ENCODE peak calls at places on chromosomes 2 and 18, in ten cellular contexts. One of them, this sample, is unnamed. For H3K4me1, the result is how much of the 10 kb centered on the place peaks cover.

GRCh38 chr2:191428141-191428540 is 182.9 kb downstream of the MYO1B start:
- DNase-seq in adipocyte: peak
- DNase-seq in esophagus squamous epithelium: no peak
- DNase-seq in left ventricle myocardium inferior: no peak
- DNase-seq in tibial nerve: no peak
- DNase-seq in CD8-positive, alpha-beta T cell: no peak
- DNase-seq in lower lobe of right lung: no peak
- DNase-seq in cardiac muscle cell: no peak
- DNase-seq in body of pancreas: no peak
- DNase-seq in psoas muscle: no peak
- DNase-seq in this sample: no peak

GRCh38 chr2:23532311-23533013 is 147.5 kb downstream of the KLHL29 start:
- DNase-seq in cardiac muscle cell: no peak
- DNase-seq in CD8-positive, alpha-beta T cell: peak
- DNase-seq in psoas muscle: no peak
- DNase-seq in left ventricle myocardium inferior: no peak
- DNase-seq in tibial nerve: no peak
- DNase-seq in body of pancreas: no peak
- DNase-seq in lower lobe of right lung: no peak
- DNase-seq in esophagus squamous epithelium: no peak
- DNase-seq in adipocyte: no peak
- DNase-seq in this sample: no peak

GRCh38 chr18:5144629-5145028 is 52.4 kb downstream of the AKAIN1 start:
- DNase-seq in lower lobe of right lung: no peak
- DNase-seq in psoas muscle: no peak
- DNase-seq in adipocyte: no peak
- DNase-seq in esophagus squamous epithelium: no peak
- DNase-seq in cardiac muscle cell: no peak
- DNase-seq in left ventricle myocardium inferior: no peak
- DNase-seq in tibial nerve: no peak
- DNase-seq in body of pancreas: no peak
- DNase-seq in CD8-positive, alpha-beta T cell: no peak
- DNase-seq in this sample: no peak

GRCh38 chr2:129378186-129378585 is 601.3 kb upstream of the RAB6C start:
- DNase-seq in tibial nerve: no peak
- DNase-seq in psoas muscle: no peak
- DNase-seq in CD8-positive, alpha-beta T cell: no peak
- DNase-seq in esophagus squamous epithelium: no peak
- DNase-seq in adipocyte: no peak
- DNase-seq in left ventricle myocardium inferior: no peak
- DNase-seq in cardiac muscle cell: no peak
- DNase-seq in body of pancreas: no peak
- DNase-seq in lower lobe of right lung: no peak
- DNase-seq in this sample: no peak

GRCh38 chr2:8380573-8380972 is 301.3 kb upstream of the ID2 start:
- DNase-seq in left ventricle myocardium inferior: no peak
- DNase-seq in body of pancreas: no peak
- DNase-seq in psoas muscle: no peak
- DNase-seq in cardiac muscle cell: no peak
- DNase-seq in esophagus squamous epithelium: no peak
- DNase-seq in CD8-positive, alpha-beta T cell: no peak
- DNase-seq in tibial nerve: no peak
- DNase-seq in lower lobe of right lung: no peak
- DNase-seq in adipocyte: no peak
- DNase-seq in this sample: no peak

GRCh38 chr2:8102470-8102869 is 579.4 kb upstream of the ID2 start:
- DNase-seq in esophagus squamous epithelium: no peak
- DNase-seq in psoas muscle: no peak
- DNase-seq in lower lobe of right lung: no peak
- DNase-seq in CD8-positive, alpha-beta T cell: no peak
- DNase-seq in cardiac muscle cell: no peak
- DNase-seq in adipocyte: no peak
- DNase-seq in tibial nerve: no peak
- DNase-seq in left ventricle myocardium inferior: no peak
- DNase-seq in body of pancreas: no peak
- DNase-seq in this sample: no peak

GRCh38 chr2:8587920-8588830 is 93.7 kb upstream of the ID2 start:
- DNase-seq in tibial nerve: no peak
- DNase-seq in CD8-positive, alpha-beta T cell: no peak
- DNase-seq in lower lobe of right lung: peak
- DNase-seq in body of pancreas: no peak
- DNase-seq in adipocyte: no peak
- DNase-seq in cardiac muscle cell: no peak
- DNase-seq in esophagus squamous epithelium: no peak
- DNase-seq in left ventricle myocardium inferior: no peak
- DNase-seq in psoas muscle: no peak
- DNase-seq in this sample: no peak

GRCh38 chr2:55779459-55780421 is 86.1 kb upstream of the PNPT1 start:
- DNase-seq in CD8-positive, alpha-beta T cell: no peak
- DNase-seq in cardiac muscle cell: peak
- DNase-seq in adipocyte: peak
- DNase-seq in lower lobe of right lung: no peak
- DNase-seq in psoas muscle: no peak
- DNase-seq in tibial nerve: no peak
- DNase-seq in left ventricle myocardium inferior: no peak
- DNase-seq in esophagus squamous epithelium: no peak
- DNase-seq in body of pancreas: no peak
- DNase-seq in this sample: no peak

GRCh38 chr2:37875332-37875976 is 49.6 kb upstream of the RMDN2 start:
- DNase-seq in left ventricle myocardium inferior: no peak
- DNase-seq in esophagus squamous epithelium: no peak
- DNase-seq in CD8-positive, alpha-beta T cell: no peak
- DNase-seq in psoas muscle: no peak
- DNase-seq in cardiac muscle cell: no peak
- DNase-seq in body of pancreas: no peak
- DNase-seq in lower lobe of right lung: no peak
- DNase-seq in adipocyte: no peak
- DNase-seq in tibial nerve: no peak
- DNase-seq in this sample: no peak

GRCh38 chr2:171109020-171109419 is 51.7 kb downstream of the TLK1 start:
- DNase-seq in lower lobe of right lung: no peak
- DNase-seq in tibial nerve: no peak
- DNase-seq in left ventricle myocardium inferior: no peak
- DNase-seq in psoas muscle: no peak
- DNase-seq in cardiac muscle cell: no peak
- DNase-seq in CD8-positive, alpha-beta T cell: no peak
- DNase-seq in body of pancreas: no peak
- DNase-seq in adipocyte: no peak
- DNase-seq in esophagus squamous epithelium: no peak
- DNase-seq in this sample: no peak

GRCh38 chr2:72378737-72379346 is 231.2 kb upstream of the CYP26B1 start:
- DNase-seq in adipocyte: no peak
- DNase-seq in esophagus squamous epithelium: no peak
- DNase-seq in cardiac muscle cell: no peak
- DNase-seq in tibial nerve: no peak
- DNase-seq in lower lobe of right lung: no peak
- DNase-seq in body of pancreas: no peak
- DNase-seq in CD8-positive, alpha-beta T cell: no peak
- DNase-seq in psoas muscle: no peak
- DNase-seq in left ventricle myocardium inferior: no peak
- DNase-seq in this sample: no peak

GRCh38 chr2:21303876-21304275 is 180.1 kb downstream of the TDRD15 start:
- DNase-seq in CD8-positive, alpha-beta T cell: no peak
- DNase-seq in lower lobe of right lung: no peak
- DNase-seq in body of pancreas: no peak
- DNase-seq in esophagus squamous epithelium: no peak
- DNase-seq in cardiac muscle cell: no peak
- DNase-seq in adipocyte: no peak
- DNase-seq in tibial nerve: no peak
- DNase-seq in left ventricle myocardium inferior: no peak
- DNase-seq in psoas muscle: no peak
- DNase-seq in this sample: no peak

GRCh38 chr18:48934400-48934707 is 16.4 kb downstream of the SMAD7 start:
- DNase-seq in cardiac muscle cell: no peak
- DNase-seq in lower lobe of right lung: no peak
- DNase-seq in psoas muscle: no peak
- DNase-seq in adipocyte: no peak
- DNase-seq in esophagus squamous epithelium: no peak
- DNase-seq in left ventricle myocardium inferior: no peak
- DNase-seq in body of pancreas: no peak
- DNase-seq in tibial nerve: no peak
- DNase-seq in CD8-positive, alpha-beta T cell: no peak
- DNase-seq in this sample: no peak

GRCh38 chr18:48933578-48934399 is 17.0 kb downstream of the SMAD7 start:
- DNase-seq in adipocyte: no peak
- DNase-seq in CD8-positive, alpha-beta T cell: no peak
- DNase-seq in esophagus squamous epithelium: no peak
- DNase-seq in lower lobe of right lung: peak
- DNase-seq in body of pancreas: no peak
- DNase-seq in psoas muscle: no peak
- DNase-seq in left ventricle myocardium inferior: no peak
- DNase-seq in tibial nerve: no peak
- DNase-seq in cardiac muscle cell: no peak
- DNase-seq in this sample: no peak

GRCh38 chr18:48932822-48933510 is 17.8 kb downstream of the SMAD7 start:
- DNase-seq in psoas muscle: peak
- DNase-seq in left ventricle myocardium inferior: no peak
- DNase-seq in lower lobe of right lung: no peak
- DNase-seq in cardiac muscle cell: no peak
- DNase-seq in adipocyte: peak
- DNase-seq in CD8-positive, alpha-beta T cell: no peak
- DNase-seq in esophagus squamous epithelium: no peak
- DNase-seq in tibial nerve: peak
- DNase-seq in body of pancreas: no peak
- DNase-seq in this sample: no peak

GRCh38 chr18:48935433-48935774 is 15.4 kb downstream of the SMAD7 start:
- DNase-seq in body of pancreas: no peak
- DNase-seq in psoas muscle: no peak
- DNase-seq in tibial nerve: no peak
- DNase-seq in adipocyte: no peak
- DNase-seq in esophagus squamous epithelium: no peak
- DNase-seq in lower lobe of right lung: no peak
- DNase-seq in left ventricle myocardium inferior: no peak
- DNase-seq in CD8-positive, alpha-beta T cell: no peak
- DNase-seq in cardiac muscle cell: no peak
- DNase-seq in this sample: no peak

GRCh38 chr18:48934708-48935432 is 15.9 kb downstream of the SMAD7 start:
- DNase-seq in adipocyte: no peak
- DNase-seq in left ventricle myocardium inferior: peak
- DNase-seq in lower lobe of right lung: no peak
- DNase-seq in psoas muscle: peak
- DNase-seq in tibial nerve: peak
- DNase-seq in body of pancreas: peak
- DNase-seq in cardiac muscle cell: peak
- DNase-seq in esophagus squamous epithelium: no peak
- DNase-seq in CD8-positive, alpha-beta T cell: no peak
- DNase-seq in this sample: peak
- H3K4me1 ChIP-seq in adipocyte: half or more
- H3K4me1 ChIP-seq in left ventricle myocardium inferior: half or more
- H3K4me1 ChIP-seq in lower lobe of right lung: half or more
- H3K4me1 ChIP-seq in psoas muscle: half or more
- H3K4me1 ChIP-seq in tibial nerve: half or more
- H3K4me1 ChIP-seq in body of pancreas: half or more
- H3K4me1 ChIP-seq in cardiac muscle cell: half or more
- H3K4me1 ChIP-seq in esophagus squamous epithelium: half or more
- H3K4me1 ChIP-seq in CD8-positive, alpha-beta T cell: half or more
- H3K4me1 ChIP-seq in this sample: under half

GRCh38 chr18:2354292-2354691 is 217.0 kb downstream of the METTL4 start:
- DNase-seq in cardiac muscle cell: no peak
- DNase-seq in tibial nerve: no peak
- DNase-seq in adipocyte: no peak
- DNase-seq in CD8-positive, alpha-beta T cell: no peak
- DNase-seq in body of pancreas: no peak
- DNase-seq in lower lobe of right lung: no peak
- DNase-seq in left ventricle myocardium inferior: no peak
- DNase-seq in esophagus squamous epithelium: no peak
- DNase-seq in psoas muscle: no peak
- DNase-seq in this sample: no peak

GRCh38 chr18:2348003-2348402 is 223.3 kb downstream of the METTL4 start:
- DNase-seq in cardiac muscle cell: no peak
- DNase-seq in body of pancreas: no peak
- DNase-seq in psoas muscle: no peak
- DNase-seq in esophagus squamous epithelium: no peak
- DNase-seq in CD8-positive, alpha-beta T cell: no peak
- DNase-seq in adipocyte: no peak
- DNase-seq in left ventricle myocardium inferior: no peak
- DNase-seq in tibial nerve: no peak
- DNase-seq in lower lobe of right lung: no peak
- DNase-seq in this sample: no peak

GRCh38 chr18:2356906-2357305 is 214.4 kb downstream of the METTL4 start:
- DNase-seq in cardiac muscle cell: no peak
- DNase-seq in CD8-positive, alpha-beta T cell: no peak
- DNase-seq in lower lobe of right lung: no peak
- DNase-seq in psoas muscle: no peak
- DNase-seq in body of pancreas: no peak
- DNase-seq in tibial nerve: no peak
- DNase-seq in esophagus squamous epithelium: no peak
- DNase-seq in adipocyte: no peak
- DNase-seq in left ventricle myocardium inferior: no peak
- DNase-seq in this sample: no peak

GRCh38 chr18:2351126-2351850 is 220.0 kb downstream of the METTL4 start:
- DNase-seq in lower lobe of right lung: no peak
- DNase-seq in adipocyte: no peak
- DNase-seq in cardiac muscle cell: no peak
- DNase-seq in body of pancreas: no peak
- DNase-seq in CD8-positive, alpha-beta T cell: no peak
- DNase-seq in tibial nerve: no peak
- DNase-seq in psoas muscle: no peak
- DNase-seq in left ventricle myocardium inferior: no peak
- DNase-seq in esophagus squamous epithelium: no peak
- DNase-seq in this sample: no peak
- H3K4me3 ChIP-seq in lower lobe of right lung: no peak
- H3K4me3 ChIP-seq in adipocyte: no peak
- H3K4me3 ChIP-seq in cardiac muscle cell: no peak
- H3K4me3 ChIP-seq in body of pancreas: no peak
- H3K4me3 ChIP-seq in CD8-positive, alpha-beta T cell: no peak
- H3K4me3 ChIP-seq in tibial nerve: no peak
- H3K4me3 ChIP-seq in psoas muscle: no peak
- H3K4me3 ChIP-seq in left ventricle myocardium inferior: no peak
- H3K4me3 ChIP-seq in esophagus squamous epithelium: no peak
- H3K4me3 ChIP-seq in this sample: no peak

GRCh38 chr2:70103531-70104061 is 16.3 kb downstream of the PCBP1 start:
- DNase-seq in lower lobe of right lung: no peak
- DNase-seq in psoas muscle: no peak
- DNase-seq in left ventricle myocardium inferior: no peak
- DNase-seq in cardiac muscle cell: no peak
- DNase-seq in adipocyte: peak
- DNase-seq in esophagus squamous epithelium: no peak
- DNase-seq in CD8-positive, alpha-beta T cell: peak
- DNase-seq in tibial nerve: no peak
- DNase-seq in body of pancreas: no peak
- DNase-seq in this sample: no peak
- H3K4me1 ChIP-seq in lower lobe of right lung: under half
- H3K4me1 ChIP-seq in psoas muscle: under half
- H3K4me1 ChIP-seq in left ventricle myocardium inferior: under half
- H3K4me1 ChIP-seq in cardiac muscle cell: under half
- H3K4me1 ChIP-seq in adipocyte: under half
- H3K4me1 ChIP-seq in esophagus squamous epithelium: under half
- H3K4me1 ChIP-seq in CD8-positive, alpha-beta T cell: under half
- H3K4me1 ChIP-seq in tibial nerve: under half
- H3K4me1 ChIP-seq in body of pancreas: under half
- H3K4me1 ChIP-seq in this sample: under half

DNA sequence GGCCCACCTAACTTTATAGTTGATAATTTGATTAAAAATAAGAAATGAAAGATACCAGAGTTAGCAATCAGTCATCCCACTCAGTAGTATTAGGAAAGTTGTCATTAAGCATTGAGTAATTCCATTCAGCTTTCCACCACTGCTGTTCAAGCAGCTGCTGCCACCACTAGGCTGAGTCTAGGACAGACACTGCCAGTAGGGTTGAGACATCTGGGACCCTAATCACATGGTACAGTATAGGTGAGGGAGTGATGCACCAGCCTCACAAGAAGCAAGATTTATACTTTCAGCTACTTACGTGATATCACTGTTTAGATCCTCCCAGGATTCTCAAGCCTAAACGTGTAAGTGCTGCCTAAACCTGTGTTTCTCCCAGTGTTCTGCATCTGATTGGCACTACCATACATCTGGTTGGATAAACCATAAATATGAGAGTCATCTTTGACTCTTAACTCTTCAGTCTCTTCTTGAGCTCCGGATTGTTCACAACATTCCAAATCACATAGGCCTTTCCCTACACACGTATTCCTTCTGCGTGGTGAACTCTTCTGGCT is 3.2 kb downstream of the UBXN4 start:
- DNase-seq in tibial nerve: no peak
- DNase-seq in psoas muscle: no peak
- DNase-seq in lower lobe of right lung: no peak
- DNase-seq in body of pancreas: peak
- DNase-seq in cardiac muscle cell: peak
- DNase-seq in adipocyte: peak
- DNase-seq in CD8-positive, alpha-beta T cell: no peak
- DNase-seq in esophagus squamous epithelium: no peak
- DNase-seq in left ventricle myocardium inferior: no peak
- DNase-seq in this sample: no peak
- H3K4me3 ChIP-seq in tibial nerve: no peak
- H3K4me3 ChIP-seq in psoas muscle: peak
- H3K4me3 ChIP-seq in lower lobe of right lung: no peak
- H3K4me3 ChIP-seq in body of pancreas: no peak
- H3K4me3 ChIP-seq in cardiac muscle cell: no peak
- H3K4me3 ChIP-seq in adipocyte: peak
- H3K4me3 ChIP-seq in CD8-positive, alpha-beta T cell: no peak
- H3K4me3 ChIP-seq in esophagus squamous epithelium: no peak
- H3K4me3 ChIP-seq in left ventricle myocardium inferior: no peak
- H3K4me3 ChIP-seq in this sample: no peak

This sample was measured in aorta.